ENCODE peak calls at places on chromosomes 16 and 17, in four cellular contexts. C is H1, D is K562, Q is HepG2. G is an unnamed sample.

GRCh38 chr17:58329035-58329807 is 626 bp upstream of the TSPOAP1 start:
- DNase-seq in C (peak; percentile 69), Q (peak; percentile 38), D (peak; percentile 95), G (peak; percentile 97)

GRCh38 chr16:23125277-23125676 is 24.0 kb downstream of the USP31 start:
- DNase-seq in C (no peak), D (no peak), Q (no peak), G (no peak)

GRCh38 chr16:46908540-46909372 is 24.6 kb downstream of the GPT2 start:
- DNase-seq in D (peak; percentile 78), Q (peak; percentile 71), C (peak; percentile 81), G (no peak)

GRCh38 chr16:29674188-29674587 is 4.8 kb upstream of the QPRT start:
- DNase-seq in Q (no peak), D (peak; percentile 77), C (no peak), G (no peak)

GRCh38 chr16:56113223-56113622 is 78.1 kb upstream of the GNAO1 start:
- DNase-seq in D (no peak), Q (no peak), C (no peak), G (no peak)

GRCh38 chr17:44416558-44417289 is 27.3 kb upstream of the ITGA2B start:
- DNase-seq in C (no peak), Q (no peak), D (no peak), G (no peak)

GRCh38 chr17:38919316-38920078 is 5.9 kb upstream of the LASP1NB start:
- DNase-seq in Q (no peak), C (no peak), D (no peak), G (no peak)

GRCh38 chr16:1296688-1297412 is 12.6 kb upstream of the UBE2I start:
- DNase-seq in C (no peak), Q (peak; percentile 87), D (peak; percentile 54), G (no peak)

GRCh38 chr17:77530591-77530990 is 389.8 kb downstream of the SEC14L1 start:
- DNase-seq in C (no peak), Q (no peak), D (no peak), G (no peak)

DNA sequence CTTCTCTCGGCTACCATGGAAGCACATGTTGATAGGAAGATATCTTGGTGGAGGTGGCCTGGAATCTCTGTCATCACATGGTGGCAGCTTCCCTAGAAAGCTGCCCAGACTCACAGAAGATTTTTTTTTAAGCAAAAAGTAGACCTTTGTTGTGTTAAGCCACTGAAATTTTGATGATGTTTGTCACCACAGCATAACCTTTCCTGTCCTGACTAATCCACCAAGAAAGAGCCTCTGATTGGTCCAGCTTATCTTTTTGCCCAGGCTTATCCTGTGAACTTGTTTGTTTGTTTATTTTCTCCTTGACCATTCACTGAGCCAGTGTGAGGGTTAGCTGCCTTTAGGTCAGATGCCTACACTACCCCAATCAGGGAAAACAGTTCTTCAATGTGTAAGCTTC is 96.5 kb upstream of the LHX1 start:
- DNase-seq in D (no peak), Q (no peak), C (no peak), G (no peak)
- TF ChIP-seq CBX5 in D (no peak), Q (no peak), C (no peak), G (no peak)

GRCh38 chr17:55346658-55347057 is 75.0 kb downstream of the MMD start:
- DNase-seq in C (no peak), Q (no peak), D (peak; percentile 23), G (no peak)
- TF ChIP-seq CBX5 in C (no peak), Q (no peak), D (no peak), G (no peak)

GRCh38 chr16:50007744-50008143 is 17.3 kb upstream of the CNEP1R1 start:
- DNase-seq in D (no peak), Q (no peak), C (no peak), G (no peak)
- TF ChIP-seq CBX5 in D (no peak), Q (no peak), C (no peak), G (no peak)

GRCh38 chr16:54069601-54070239 is 216.9 kb downstream of the IRX3 start:
- DNase-seq in Q (no peak), C (no peak), D (no peak), G (no peak)

GRCh38 chr16:54063374-54063773 is 223.2 kb downstream of the IRX3 start:
- DNase-seq in Q (no peak), D (no peak), C (no peak), G (no peak)

GRCh38 chr16:54068212-54068611 is 218.4 kb downstream of the IRX3 start:
- DNase-seq in D (no peak), Q (no peak), C (no peak), G (no peak)

GRCh38 chr16:54067317-54068065 is 219.1 kb downstream of the IRX3 start:
- DNase-seq in C (no peak), Q (peak; percentile 41), D (no peak), G (no peak)

DNA sequence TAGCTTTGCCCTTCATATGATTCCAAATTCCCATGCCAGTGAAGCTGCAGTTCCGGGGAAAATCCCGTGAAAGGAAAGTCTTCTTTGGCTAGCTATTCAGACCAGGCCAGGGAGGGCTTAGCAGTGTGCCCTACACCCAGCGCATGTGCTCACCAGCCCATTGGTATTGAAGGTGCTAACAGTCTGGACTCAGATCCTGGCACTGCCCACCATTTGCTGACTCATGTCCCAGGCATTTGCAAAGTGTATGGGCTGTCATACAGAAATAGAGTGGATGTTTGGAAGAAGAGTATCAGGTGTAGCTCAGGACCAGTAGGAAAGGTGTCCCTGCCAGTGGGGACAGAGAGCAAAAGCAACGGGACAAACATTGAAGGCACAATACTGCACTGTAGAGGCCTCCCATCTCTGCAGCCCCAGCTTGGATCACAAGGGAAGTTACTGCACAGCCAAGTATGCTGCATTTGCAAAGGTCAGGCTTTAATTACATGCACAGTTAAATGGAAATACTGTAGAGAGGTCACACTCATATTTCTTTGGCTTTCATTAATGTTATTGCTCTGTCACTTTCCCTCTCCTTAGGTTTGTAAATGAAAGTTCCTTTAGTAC is 220.0 kb downstream of the IRX3 start:
- DNase-seq in D (no peak), C (no peak), Q (peak; percentile 39), G (no peak)
- TF ChIP-seq CBX5 in D (no peak), C (no peak), Q (no peak), G (no peak)

GRCh38 chr17:74157366-74157765 is 46.1 kb upstream of the RPL38 start:
- DNase-seq in D (no peak), Q (no peak), C (peak; percentile 30), G (no peak)
- TF ChIP-seq CBX5 in D (no peak), Q (no peak), C (no peak), G (no peak)

DNA sequence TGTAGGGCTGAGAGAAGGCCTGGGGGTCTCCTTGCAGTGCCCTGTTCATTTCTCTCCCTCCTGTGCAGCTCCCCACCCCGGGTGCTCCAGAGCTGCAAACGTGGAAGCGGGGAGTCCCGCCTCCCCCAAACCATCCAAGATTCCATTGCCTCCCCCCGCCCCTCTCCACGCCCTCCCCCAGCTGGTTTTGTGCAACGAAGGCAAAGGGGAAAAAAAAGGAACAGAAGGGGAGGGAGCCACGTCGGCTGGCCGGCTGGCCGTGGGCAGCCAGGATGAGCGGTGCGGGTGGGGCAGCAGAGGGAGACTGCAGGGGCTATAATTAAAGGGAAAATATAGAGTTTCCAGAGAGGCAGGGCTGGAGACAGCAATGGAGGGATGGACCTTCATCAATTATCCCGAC is 1.7 kb upstream of the COL1A1 start:
- DNase-seq in D (no peak), C (no peak), Q (no peak), G (no peak)
- TF ChIP-seq CBX5 in D (no peak), C (no peak), Q (no peak), G (no peak)

DNA sequence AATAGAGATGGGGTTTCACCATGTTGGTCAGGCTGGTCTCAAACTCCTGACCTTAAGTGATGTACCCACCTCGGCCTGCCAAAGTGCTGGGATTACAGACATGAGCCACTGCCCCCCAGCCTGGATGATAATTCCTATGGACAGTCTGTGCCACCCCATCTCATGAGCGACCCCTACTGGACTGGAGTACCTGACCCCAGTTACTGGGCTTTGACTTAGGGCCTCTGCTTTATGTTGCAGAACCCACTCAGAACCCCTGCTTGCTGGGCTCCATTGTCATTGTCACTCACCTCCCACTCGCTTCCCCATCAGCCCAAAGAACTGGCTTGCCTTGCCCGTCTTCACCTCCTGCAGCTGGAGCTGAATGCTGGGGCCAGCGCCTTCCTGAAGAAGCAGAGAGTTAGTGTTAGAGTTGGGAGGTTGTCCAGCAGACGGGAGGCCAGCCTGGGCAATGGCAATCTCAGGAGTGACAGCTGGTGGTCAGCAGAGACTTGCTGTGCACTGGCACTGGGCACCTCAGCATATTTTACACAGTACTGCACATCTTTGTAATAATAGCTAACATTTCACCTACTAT is 4.0 kb downstream of the TAC4 start:
- DNase-seq in D (peak; percentile 63), Q (no peak), C (peak; percentile 82), G (no peak)
- TF ChIP-seq CBX5 in D (no peak), Q (no peak), C (no peak), G (no peak)

DNA sequence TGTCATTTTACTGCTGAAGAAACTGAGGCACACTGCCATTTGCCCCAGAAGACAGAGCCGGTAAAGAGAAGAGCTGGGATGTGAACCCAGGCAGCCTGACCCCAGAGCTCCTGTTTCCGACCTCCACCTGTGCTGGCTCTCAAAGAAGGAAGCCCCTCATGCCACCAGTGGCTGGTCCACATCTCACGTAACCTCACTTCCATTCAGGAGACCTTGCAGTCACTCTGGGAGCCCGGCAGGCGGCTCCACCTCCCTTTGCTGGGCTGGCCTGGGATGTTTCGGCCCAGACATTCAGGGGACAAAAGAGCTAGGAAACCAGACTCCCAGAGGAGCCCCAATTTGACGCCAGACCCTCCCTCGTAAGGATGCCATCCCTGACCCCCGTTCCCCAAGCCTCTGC is 2.9 kb downstream of the TAF1C start:
- DNase-seq in C (no peak), D (no peak), Q (no peak), G (no peak)
- TF ChIP-seq CBX5 in C (no peak), D (no peak), Q (no peak), G (no peak)

GRCh38 chr17:2184993-2185931 is 118.3 kb downstream of the SMG6 start:
- DNase-seq in C (no peak), D (no peak), Q (no peak), G (no peak)
- TF ChIP-seq CBX5 in C (no peak), D (no peak), Q (no peak), G (no peak)

DNA sequence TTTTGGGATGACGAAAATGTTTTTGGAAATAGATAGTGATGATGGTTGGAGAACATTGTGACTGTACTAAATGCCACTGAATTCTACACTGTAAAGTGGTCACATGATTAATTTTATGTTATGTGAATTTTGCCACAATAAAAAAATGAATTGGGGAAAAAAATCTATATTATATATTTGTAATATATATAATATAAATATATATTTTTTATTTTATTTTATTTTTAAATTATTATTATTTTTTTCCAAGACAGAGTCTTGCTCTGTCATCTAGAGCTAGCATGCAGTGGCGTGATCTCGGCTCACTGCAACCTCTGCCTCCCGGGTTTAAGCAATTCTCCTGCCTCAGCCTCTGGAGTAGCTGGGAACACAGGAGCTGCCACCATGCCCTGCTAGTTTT is 4.3 kb upstream of the GNA13 start:
- DNase-seq in C (no peak), Q (no peak), D (no peak), G (no peak)
- TF ChIP-seq CBX5 in C (no peak), Q (no peak), D (no peak), G (no peak)

G was measured in GM12878.